ENCODE peak calls at places on chromosome 22, in ten cellular contexts. One of them, this sample, is unnamed.

GRCh38 chr22:24697671-24698082 is 76.8 kb downstream of the PIWIL3 start:
- DNase-seq in amniotic epithelial cell: no peak
- DNase-seq in activated T-helper 1 cell treated with Interleukin-2 at 50 U/mL for 16 hours: no peak
- DNase-seq in substantia nigra: peak; percentile 30
- DNase-seq in gastrocnemius medialis: no peak
- DNase-seq in Calu3: no peak
- DNase-seq in stimulated activated CD8-positive, alpha-beta memory T cell treated with anti-CD3 and anti-CD28 coated beads, Interleukin-4, amount 100 ng/mL, for 48 hours: no peak
- DNase-seq in NCI-H82: no peak
- DNase-seq in neural crest cell: no peak
- DNase-seq in activated T-helper 2 cell treated with anti-CD3 and anti-CD28 coated beads, Interferon-gamma antibody, Interleukin-2, Interleukin-4, amounts not matched to agents 10 μg/mL and 5 μg/mL and 100 μg/mL, durations not matched to agents 14 hours and 24 hours and 36 hours: no peak
- DNase-seq in this sample: peak; percentile 89

GRCh38 chr22:46054091-46054877 is 77.3 kb upstream of the WNT7B start:
- DNase-seq in activated T-helper 1 cell treated with Interleukin-2 at 50 U/mL for 16 hours: no peak
- DNase-seq in activated T-helper 2 cell treated with anti-CD3 and anti-CD28 coated beads, Interferon-gamma antibody, Interleukin-2, Interleukin-4, amounts not matched to agents 10 μg/mL and 5 μg/mL and 100 μg/mL, durations not matched to agents 14 hours and 24 hours and 36 hours: peak; percentile 41
- DNase-seq in amniotic epithelial cell: peak; percentile 65
- DNase-seq in Calu3: peak; percentile 47
- DNase-seq in gastrocnemius medialis: no peak
- DNase-seq in NCI-H82: no peak
- DNase-seq in stimulated activated CD8-positive, alpha-beta memory T cell treated with anti-CD3 and anti-CD28 coated beads, Interleukin-4, amount 100 ng/mL, for 48 hours: peak; percentile 52
- DNase-seq in substantia nigra: peak; percentile 86
- DNase-seq in neural crest cell: no peak
- DNase-seq in this sample: peak; percentile 91

GRCh38 chr22:37764622-37765021 is 43.1 kb upstream of the GCAT start:
- DNase-seq in stimulated activated CD8-positive, alpha-beta memory T cell treated with anti-CD3 and anti-CD28 coated beads, Interleukin-4, amount 100 ng/mL, for 48 hours: no peak
- DNase-seq in activated T-helper 2 cell treated with anti-CD3 and anti-CD28 coated beads, Interferon-gamma antibody, Interleukin-2, Interleukin-4, amounts not matched to agents 10 μg/mL and 5 μg/mL and 100 μg/mL, durations not matched to agents 14 hours and 24 hours and 36 hours: no peak
- DNase-seq in substantia nigra: no peak
- DNase-seq in gastrocnemius medialis: peak; percentile 36
- DNase-seq in activated T-helper 1 cell treated with Interleukin-2 at 50 U/mL for 16 hours: no peak
- DNase-seq in Calu3: no peak
- DNase-seq in neural crest cell: no peak
- DNase-seq in NCI-H82: peak; percentile 16
- DNase-seq in amniotic epithelial cell: no peak
- DNase-seq in this sample: peak; percentile 25

GRCh38 chr22:42685941-42686666 is 34.6 kb downstream of the A4GALT start:
- DNase-seq in activated T-helper 1 cell treated with Interleukin-2 at 50 U/mL for 16 hours: no peak
- DNase-seq in stimulated activated CD8-positive, alpha-beta memory T cell treated with anti-CD3 and anti-CD28 coated beads, Interleukin-4, amount 100 ng/mL, for 48 hours: no peak
- DNase-seq in substantia nigra: no peak
- DNase-seq in gastrocnemius medialis: no peak
- DNase-seq in activated T-helper 2 cell treated with anti-CD3 and anti-CD28 coated beads, Interferon-gamma antibody, Interleukin-2, Interleukin-4, amounts not matched to agents 10 μg/mL and 5 μg/mL and 100 μg/mL, durations not matched to agents 14 hours and 24 hours and 36 hours: no peak
- DNase-seq in NCI-H82: peak; percentile 40
- DNase-seq in Calu3: peak; percentile 30
- DNase-seq in amniotic epithelial cell: no peak
- DNase-seq in neural crest cell: no peak
- DNase-seq in this sample: peak; percentile 83

GRCh38 chr22:33650244-33650643 is 270.0 kb downstream of the LARGE1 start:
- DNase-seq in activated T-helper 1 cell treated with Interleukin-2 at 50 U/mL for 16 hours: no peak
- DNase-seq in NCI-H82: no peak
- DNase-seq in gastrocnemius medialis: no peak
- DNase-seq in substantia nigra: no peak
- DNase-seq in neural crest cell: no peak
- DNase-seq in stimulated activated CD8-positive, alpha-beta memory T cell treated with anti-CD3 and anti-CD28 coated beads, Interleukin-4, amount 100 ng/mL, for 48 hours: no peak
- DNase-seq in activated T-helper 2 cell treated with anti-CD3 and anti-CD28 coated beads, Interferon-gamma antibody, Interleukin-2, Interleukin-4, amounts not matched to agents 10 μg/mL and 5 μg/mL and 100 μg/mL, durations not matched to agents 14 hours and 24 hours and 36 hours: no peak
- DNase-seq in Calu3: no peak
- DNase-seq in amniotic epithelial cell: no peak
- DNase-seq in this sample: no peak

GRCh38 chr22:29799217-29799680 is 32.1 kb downstream of the UQCR10 start:
- DNase-seq in NCI-H82: no peak
- DNase-seq in neural crest cell: no peak
- DNase-seq in stimulated activated CD8-positive, alpha-beta memory T cell treated with anti-CD3 and anti-CD28 coated beads, Interleukin-4, amount 100 ng/mL, for 48 hours: no peak
- DNase-seq in amniotic epithelial cell: peak; percentile 97
- DNase-seq in Calu3: peak; percentile 91
- DNase-seq in activated T-helper 2 cell treated with anti-CD3 and anti-CD28 coated beads, Interferon-gamma antibody, Interleukin-2, Interleukin-4, amounts not matched to agents 10 μg/mL and 5 μg/mL and 100 μg/mL, durations not matched to agents 14 hours and 24 hours and 36 hours: no peak
- DNase-seq in substantia nigra: peak; percentile 70
- DNase-seq in activated T-helper 1 cell treated with Interleukin-2 at 50 U/mL for 16 hours: no peak
- DNase-seq in gastrocnemius medialis: peak; percentile 95
- DNase-seq in this sample: no peak

GRCh38 chr22:38203855-38204497 is 2.2 kb downstream of the MAFF start:
- DNase-seq in gastrocnemius medialis: no peak
- DNase-seq in activated T-helper 1 cell treated with Interleukin-2 at 50 U/mL for 16 hours: no peak
- DNase-seq in neural crest cell: no peak
- DNase-seq in activated T-helper 2 cell treated with anti-CD3 and anti-CD28 coated beads, Interferon-gamma antibody, Interleukin-2, Interleukin-4, amounts not matched to agents 10 μg/mL and 5 μg/mL and 100 μg/mL, durations not matched to agents 14 hours and 24 hours and 36 hours: no peak
- DNase-seq in stimulated activated CD8-positive, alpha-beta memory T cell treated with anti-CD3 and anti-CD28 coated beads, Interleukin-4, amount 100 ng/mL, for 48 hours: no peak
- DNase-seq in Calu3: no peak
- DNase-seq in NCI-H82: no peak
- DNase-seq in amniotic epithelial cell: no peak
- DNase-seq in substantia nigra: no peak
- DNase-seq in this sample: no peak

GRCh38 chr22:37462983-37463382 is 23.2 kb downstream of the MFNG start:
- DNase-seq in activated T-helper 2 cell treated with anti-CD3 and anti-CD28 coated beads, Interferon-gamma antibody, Interleukin-2, Interleukin-4, amounts not matched to agents 10 μg/mL and 5 μg/mL and 100 μg/mL, durations not matched to agents 14 hours and 24 hours and 36 hours: no peak
- DNase-seq in activated T-helper 1 cell treated with Interleukin-2 at 50 U/mL for 16 hours: no peak
- DNase-seq in neural crest cell: peak; percentile 45
- DNase-seq in stimulated activated CD8-positive, alpha-beta memory T cell treated with anti-CD3 and anti-CD28 coated beads, Interleukin-4, amount 100 ng/mL, for 48 hours: no peak
- DNase-seq in amniotic epithelial cell: peak; percentile 44
- DNase-seq in substantia nigra: no peak
- DNase-seq in NCI-H82: no peak
- DNase-seq in gastrocnemius medialis: no peak
- DNase-seq in Calu3: peak; percentile 36
- DNase-seq in this sample: no peak

GRCh38 chr22:36334838-36335603 is 52.7 kb downstream of the MYH9 start:
- DNase-seq in Calu3: peak; percentile 28
- DNase-seq in substantia nigra: peak; percentile 84
- DNase-seq in activated T-helper 1 cell treated with Interleukin-2 at 50 U/mL for 16 hours: no peak
- DNase-seq in neural crest cell: peak; percentile 33
- DNase-seq in stimulated activated CD8-positive, alpha-beta memory T cell treated with anti-CD3 and anti-CD28 coated beads, Interleukin-4, amount 100 ng/mL, for 48 hours: no peak
- DNase-seq in gastrocnemius medialis: no peak
- DNase-seq in amniotic epithelial cell: peak; percentile 81
- DNase-seq in activated T-helper 2 cell treated with anti-CD3 and anti-CD28 coated beads, Interferon-gamma antibody, Interleukin-2, Interleukin-4, amounts not matched to agents 10 μg/mL and 5 μg/mL and 100 μg/mL, durations not matched to agents 14 hours and 24 hours and 36 hours: no peak
- DNase-seq in NCI-H82: no peak
- DNase-seq in this sample: no peak

GRCh38 chr22:37063436-37064420 is 12.2 kb downstream of the KCTD17 start:
- DNase-seq in amniotic epithelial cell: no peak
- DNase-seq in substantia nigra: no peak
- DNase-seq in activated T-helper 2 cell treated with anti-CD3 and anti-CD28 coated beads, Interferon-gamma antibody, Interleukin-2, Interleukin-4, amounts not matched to agents 10 μg/mL and 5 μg/mL and 100 μg/mL, durations not matched to agents 14 hours and 24 hours and 36 hours: no peak
- DNase-seq in NCI-H82: no peak
- DNase-seq in stimulated activated CD8-positive, alpha-beta memory T cell treated with anti-CD3 and anti-CD28 coated beads, Interleukin-4, amount 100 ng/mL, for 48 hours: no peak
- DNase-seq in neural crest cell: no peak
- DNase-seq in gastrocnemius medialis: no peak
- DNase-seq in activated T-helper 1 cell treated with Interleukin-2 at 50 U/mL for 16 hours: no peak
- DNase-seq in Calu3: peak; percentile 62
- DNase-seq in this sample: peak; percentile 83

GRCh38 chr22:30308518-30309230 is 18.1 kb downstream of the TBC1D10A start:
- DNase-seq in NCI-H82: no peak
- DNase-seq in substantia nigra: no peak
- DNase-seq in neural crest cell: no peak
- DNase-seq in activated T-helper 1 cell treated with Interleukin-2 at 50 U/mL for 16 hours: no peak
- DNase-seq in amniotic epithelial cell: no peak
- DNase-seq in Calu3: no peak
- DNase-seq in gastrocnemius medialis: no peak
- DNase-seq in activated T-helper 2 cell treated with anti-CD3 and anti-CD28 coated beads, Interferon-gamma antibody, Interleukin-2, Interleukin-4, amounts not matched to agents 10 μg/mL and 5 μg/mL and 100 μg/mL, durations not matched to agents 14 hours and 24 hours and 36 hours: no peak
- DNase-seq in stimulated activated CD8-positive, alpha-beta memory T cell treated with anti-CD3 and anti-CD28 coated beads, Interleukin-4, amount 100 ng/mL, for 48 hours: no peak
- DNase-seq in this sample: no peak

This sample was measured in NCI-H69.